ENCODE peak calls at places on chromosomes 7 and 10, in seven cellular contexts. U is Calu3; C is GOT3; Y is pancreas; B is putamen; W is central memory CD4-positive, alpha-beta T cell; A is DND-41. Z is an unnamed sample.

GRCh38 chr10:53843691-53844362 is 957.2 kb downstream of the PCDH15 start:
- DNase-seq in U (peak), C (no peak), Y (no peak), B (peak), W (no peak), A (peak), Z (no peak)

GRCh38 chr7:71626206-71626605 is 494.3 kb downstream of the GALNT17 start:
- DNase-seq in U (no peak), C (no peak), Y (no peak), B (no peak), W (no peak), A (no peak), Z (no peak)

GRCh38 chr7:47405921-47406765 is 175.8 kb downstream of the TNS3 start:
- DNase-seq in U (no peak), C (no peak), Y (peak), B (peak), W (no peak), A (no peak), Z (no peak)

GRCh38 chr7:45911311-45911710 is 9.8 kb downstream of the IGFBP3 start:
- DNase-seq in U (no peak), C (no peak), Y (no peak), B (no peak), W (no peak), A (no peak), Z (no peak)

GRCh38 chr10:87845624-87846377 is 17.5 kb downstream of the KLLN start:
- DNase-seq in U (no peak), C (no peak), Y (no peak), B (no peak), W (no peak), A (no peak), Z (no peak)

GRCh38 chr7:102089175-102090098 is 197.2 kb upstream of the SH2B2 start:
- DNase-seq in U (no peak), C (no peak), Y (no peak), B (no peak), W (no peak), A (no peak), Z (no peak)

GRCh38 chr10:97475936-97476594 is 22.2 kb downstream of the MMS19 start:
- DNase-seq in U (no peak), C (no peak), Y (no peak), B (no peak), W (no peak), A (no peak), Z (no peak)

GRCh38 chr10:95260909-95261552 is 29.8 kb downstream of the PDLIM1 start:
- DNase-seq in U (no peak), C (no peak), Y (no peak), B (no peak), W (no peak), A (no peak), Z (no peak)

GRCh38 chr10:23391817-23392216 is 47.1 kb upstream of the OTUD1 start:
- DNase-seq in U (no peak), C (no peak), Y (no peak), B (no peak), W (no peak), A (no peak), Z (no peak)

GRCh38 chr7:1922071-1922869 is 252.2 kb downstream of the ELFN1 start:
- DNase-seq in U (no peak), C (no peak), Y (peak), B (no peak), W (peak), A (no peak), Z (peak)

GRCh38 chr7:45408407-45408737 is 165.8 kb upstream of the ADCY1 start:
- DNase-seq in U (no peak), C (no peak), Y (no peak), B (no peak), W (no peak), A (no peak), Z (no peak)

GRCh38 chr10:83522881-83523386 is 616.4 kb upstream of the GHITM start:
- DNase-seq in U (no peak), C (no peak), Y (no peak), B (no peak), W (no peak), A (no peak), Z (no peak)

GRCh38 chr10:23525406-23525805 is 86.5 kb downstream of the OTUD1 start:
- DNase-seq in U (peak), C (no peak), Y (no peak), B (peak), W (no peak), A (no peak), Z (no peak)

GRCh38 chr10:49302088-49302487 is 3.1 kb downstream of the C10orf71 start:
- DNase-seq in U (no peak), C (no peak), Y (no peak), B (no peak), W (no peak), A (no peak), Z (no peak)

GRCh38 chr7:74606101-74606908 is 51.2 kb upstream of the GTF2I start:
- DNase-seq in U (peak), C (no peak), Y (peak), B (no peak), W (peak), A (peak), Z (peak)

GRCh38 chr7:151432658-151433521 is 7.1 kb downstream of the CRYGN start:
- DNase-seq in U (no peak), C (no peak), Y (peak), B (no peak), W (peak), A (peak), Z (peak)

GRCh38 chr7:116632349-116632748 is 39.6 kb upstream of the MET start:
- DNase-seq in U (no peak), C (no peak), Y (no peak), B (no peak), W (no peak), A (no peak), Z (no peak)

GRCh38 chr10:124251317-124251716 is 157.9 kb upstream of the CHST15 start:
- DNase-seq in U (no peak), C (no peak), Y (no peak), B (no peak), W (no peak), A (no peak), Z (no peak)

GRCh38 chr10:24793648-24794379 is 70.1 kb upstream of the ARHGAP21 start:
- DNase-seq in U (no peak), C (no peak), Y (no peak), B (no peak), W (no peak), A (no peak), Z (no peak)

GRCh38 chr10:132687181-132687892 is 98.6 kb downstream of the NKX6-2 start:
- DNase-seq in U (no peak), C (no peak), Y (no peak), B (no peak), W (no peak), A (no peak), Z (no peak)

GRCh38 chr10:35545878-35546631 is 59.1 kb upstream of the GJD4 start:
- DNase-seq in U (no peak), C (no peak), Y (no peak), B (no peak), W (no peak), A (no peak), Z (no peak)

GRCh38 chr7:111274882-111275281 is 184.0 kb downstream of the LRRN3 start:
- DNase-seq in U (no peak), C (no peak), Y (no peak), B (peak), W (no peak), A (no peak), Z (no peak)

GRCh38 chr10:5888843-5889623 is 660 bp downstream of the ANKRD16 start:
- DNase-seq in U (peak), C (no peak), Y (peak), B (no peak), W (peak), A (peak), Z (peak)

GRCh38 chr7:10579561-10579960 is 394.1 kb upstream of the PHF14 start:
- DNase-seq in U (no peak), C (no peak), Y (no peak), B (no peak), W (no peak), A (no peak), Z (no peak)

GRCh38 chr7:150908173-150908572 is 55.9 kb downstream of the AOC1 start:
- DNase-seq in U (no peak), C (no peak), Y (no peak), B (no peak), W (no peak), A (no peak), Z (no peak)

GRCh38 chr10:124747745-124748144 is 3.6 kb upstream of the FAM53B start:
- DNase-seq in U (no peak), C (no peak), Y (no peak), B (no peak), W (no peak), A (no peak), Z (no peak)

GRCh38 chr7:55124989-55125875 is 106.4 kb downstream of the EGFR start:
- DNase-seq in U (no peak), C (no peak), Y (no peak), B (no peak), W (no peak), A (no peak), Z (no peak)

GRCh38 chr10:117226813-117227451 is 14.0 kb upstream of the SLC18A2 start:
- DNase-seq in U (peak), C (no peak), Y (no peak), B (no peak), W (no peak), A (peak), Z (no peak)

GRCh38 chr7:42237162-42237821 is at the start of gene GLI3:
- DNase-seq in U (peak), C (peak), Y (peak), B (peak), W (no peak), A (peak), Z (no peak)

GRCh38 chr7:44767912-44768662 is 19.4 kb downstream of the ZMIZ2 start:
- DNase-seq in U (no peak), C (no peak), Y (peak), B (peak), W (peak), A (no peak), Z (no peak)

GRCh38 chr10:84588426-84588825 is 260.0 kb downstream of the CCSER2 start:
- DNase-seq in U (no peak), C (no peak), Y (no peak), B (no peak), W (no peak), A (no peak), Z (no peak)

GRCh38 chr10:5951721-5952407 is 25.5 kb downstream of the IL15RA start:
- DNase-seq in U (no peak), C (no peak), Y (no peak), B (no peak), W (no peak), A (no peak), Z (no peak)

GRCh38 chr7:6279341-6279740 is 6.9 kb upstream of the CYTH3 start:
- DNase-seq in U (no peak), C (no peak), Y (no peak), B (no peak), W (no peak), A (no peak), Z (no peak)

GRCh38 chr7:139777304-139777890 is 401 bp downstream of the HIPK2 start:
- DNase-seq in U (peak), C (no peak), Y (peak), B (no peak), W (peak), A (peak), Z (peak)

GRCh38 chr10:43026039-43026973 is 50.6 kb upstream of the RET start:
- DNase-seq in U (peak), C (no peak), Y (peak), B (no peak), W (no peak), A (no peak), Z (no peak)

GRCh38 chr7:151558575-151558974 is 38.9 kb upstream of the RHEB start:
- DNase-seq in U (no peak), C (no peak), Y (no peak), B (no peak), W (no peak), A (no peak), Z (no peak)

Z was measured in activated CD8-positive, alpha-beta T cell treated with anti-CD3 and anti-CD28 coated beads, Interleukin-2, amount 10 ng/mL, durations not matched to agents 7 days and 5 days.